ENCODE peak calls at places on chromosomes 1 and 21, in six cellular contexts. U, A, V, Y, S and Z are unnamed samples.
A peak's percentile ranks its signal among the peaks of the same experiment; 100 is the strongest.

GRCh38 chr1:117892512-117892911 is 36.9 kb downstream of the GDAP2 start:
- DNase-seq in U (no peak), A (no peak), V (no peak), Y (no peak), S (no peak), Z (no peak)

GRCh38 chr1:180286417-180286816 is 56.4 kb downstream of the LHX4 start:
- DNase-seq in U (no peak), A (no peak), V (no peak), Y (no peak), S (no peak), Z (peak; percentile 14)

GRCh38 chr21:28294046-28294445 is 698.6 kb downstream of the LTN1 start:
- DNase-seq in U (no peak), A (peak; percentile 72), V (no peak), Y (no peak), S (peak; percentile 67), Z (no peak)

GRCh38 chr1:91608876-91609275 is 108.2 kb downstream of the CDC7 start:
- DNase-seq in U (no peak), A (peak; percentile 96), V (no peak), Y (no peak), S (peak; percentile 88), Z (peak; percentile 84)

GRCh38 chr1:238606896-238607295 is 716.2 kb upstream of the ZP4 start:
- DNase-seq in U (no peak), A (peak; percentile 47), V (no peak), Y (no peak), S (peak; percentile 61), Z (no peak)

GRCh38 chr21:46168659-46169386 is 13.4 kb upstream of the FTCD start:
- DNase-seq in U (no peak), A (no peak), V (no peak), Y (no peak), S (no peak), Z (no peak)

GRCh38 chr1:216606047-216606637 is 117.1 kb downstream of the ESRRG start:
- DNase-seq in U (no peak), A (no peak), V (no peak), Y (no peak), S (no peak), Z (no peak)

GRCh38 chr1:119885903-119886783 is 10.2 kb downstream of the ADAM30 start:
- DNase-seq in U (no peak), A (peak; percentile 39), V (peak; percentile 69), Y (peak; percentile 88), S (peak; percentile 47), Z (peak; percentile 59)

GRCh38 chr1:43360616-43361015 is 1.8 kb downstream of the CDC20 start:
- DNase-seq in U (no peak), A (no peak), V (no peak), Y (no peak), S (no peak), Z (no peak)

GRCh38 chr21:17915976-17916375 is 96.8 kb upstream of the C21orf91 start:
- DNase-seq in U (no peak), A (no peak), V (no peak), Y (no peak), S (no peak), Z (no peak)

GRCh38 chr1:240169188-240169587 is 77.5 kb downstream of the FMN2 start:
- DNase-seq in U (no peak), A (peak; percentile 31), V (no peak), Y (no peak), S (no peak), Z (no peak)

GRCh38 chr1:45122724-45123123 is 83.7 kb downstream of the ZSWIM5 start:
- DNase-seq in U (peak; percentile 12), A (no peak), V (no peak), Y (no peak), S (no peak), Z (no peak)

GRCh38 chr1:58732087-58732486 is 32.2 kb upstream of the MYSM1 start:
- DNase-seq in U (no peak), A (peak; percentile 57), V (no peak), Y (no peak), S (no peak), Z (no peak)

GRCh38 chr1:115077286-115077983 is 11.9 kb downstream of the TSPAN2 start:
- DNase-seq in U (no peak), A (no peak), V (no peak), Y (no peak), S (no peak), Z (no peak)

GRCh38 chr1:227357229-227358078 is 39.2 kb upstream of the CDC42BPA start:
- DNase-seq in U (no peak), A (peak; percentile 85), V (peak; percentile 82), Y (peak; percentile 53), S (peak; percentile 91), Z (peak; percentile 78)

GRCh38 chr1:26694597-26695416 is 1.0 kb upstream of the ARID1A start:
- DNase-seq in U (peak; percentile 33), A (no peak), V (no peak), Y (no peak), S (no peak), Z (no peak)

GRCh38 chr1:84367219-84367618 is 31.1 kb upstream of the DNASE2B start:
- DNase-seq in U (no peak), A (no peak), V (no peak), Y (no peak), S (no peak), Z (no peak)

GRCh38 chr1:2499986-2500596 is 24.0 kb downstream of the PLCH2 start:
- DNase-seq in U (no peak), A (no peak), V (no peak), Y (no peak), S (no peak), Z (no peak)

GRCh38 chr1:228148971-228149340 is 774 bp upstream of the GJC2 start:
- DNase-seq in U (no peak), A (no peak), V (no peak), Y (peak; percentile 45), S (no peak), Z (no peak)

GRCh38 chr1:212153635-212154034 is 118.1 kb downstream of the DTL start:
- DNase-seq in U (no peak), A (no peak), V (no peak), Y (no peak), S (no peak), Z (no peak)

GRCh38 chr21:32741336-32741735 is 13.5 kb upstream of the SYNJ1 start:
- DNase-seq in U (no peak), A (no peak), V (no peak), Y (no peak), S (no peak), Z (peak; percentile 84)

GRCh38 chr21:31586118-31586517 is 73.4 kb upstream of the SOD1 start:
- DNase-seq in U (no peak), A (no peak), V (no peak), Y (no peak), S (no peak), Z (no peak)
- H2AFZ ChIP-seq in U (no peak overlapping the region), A (no peak overlapping the region), V (no peak overlapping the region), Y (no peak overlapping the region), S (no peak overlapping the region), Z (no peak overlapping the region)

GRCh38 chr1:3852711-3853498 is 4.1 kb downstream of the CEP104 start:
- DNase-seq in U (no peak), A (no peak), V (no peak), Y (no peak), S (no peak), Z (no peak)

GRCh38 chr1:3857791-3858129 is 484 bp downstream of the DFFB start:
- DNase-seq in U (no peak), A (no peak), V (no peak), Y (no peak), S (peak; percentile 5), Z (no peak)

GRCh38 chr1:3858231-3858981 is 1.1 kb downstream of the DFFB start:
- DNase-seq in U (no peak), A (peak; percentile 36), V (no peak), Y (peak; percentile 50), S (peak; percentile 22), Z (no peak)

GRCh38 chr1:3852091-3852490 is 4.9 kb downstream of the CEP104 start:
- DNase-seq in U (no peak), A (no peak), V (no peak), Y (no peak), S (no peak), Z (no peak)

GRCh38 chr1:3856923-3857790 is at the start of the genes CEP104 and DFFB:
- DNase-seq in U (peak; percentile 91), A (peak; percentile 67), V (peak; percentile 98), Y (peak; percentile 98), S (peak; percentile 83), Z (peak; percentile 99)
- H2BK5ac ChIP-seq in U (peak within 1 kb of the TSS; percentile 46), A (peak within 1 kb of the TSS; percentile 85), V (no peak within 1 kb of the TSS), Y (no peak within 1 kb of the TSS), S (no peak within 1 kb of the TSS), Z (no peak within 1 kb of the TSS)

GRCh38 chr1:50829010-50829958 is 130.8 kb downstream of the FAF1 start:
- DNase-seq in U (no peak), A (no peak), V (no peak), Y (no peak), S (no peak), Z (no peak)

GRCh38 chr1:50833216-50833615 is 126.9 kb downstream of the FAF1 start:
- DNase-seq in U (no peak), A (no peak), V (no peak), Y (no peak), S (no peak), Z (no peak)

GRCh38 chr1:50830621-50831020 is 129.4 kb downstream of the FAF1 start:
- DNase-seq in U (no peak), A (peak; percentile 10), V (no peak), Y (no peak), S (no peak), Z (no peak)

GRCh38 chr1:50832167-50832566 is 127.9 kb downstream of the FAF1 start:
- DNase-seq in U (no peak), A (no peak), V (no peak), Y (no peak), S (no peak), Z (no peak)

GRCh38 chr1:50831300-50832061 is 128.6 kb downstream of the FAF1 start:
- DNase-seq in U (no peak), A (no peak), V (no peak), Y (no peak), S (no peak), Z (no peak)
- H4K91ac ChIP-seq in U (no peak overlapping the region), A (no peak overlapping the region), V (no peak overlapping the region), Y (no peak overlapping the region), S (no peak overlapping the region), Z (no peak overlapping the region)

GRCh38 chr1:229507951-229508822 is at the start of gene NUP133:
- DNase-seq in U (peak; percentile 98), A (peak; percentile 98), V (peak; percentile 98), Y (peak; percentile 99), S (peak; percentile 98), Z (peak; percentile 100)

GRCh38 chr1:229506633-229507032 is 1.5 kb downstream of the NUP133 start:
- DNase-seq in U (no peak), A (no peak), V (no peak), Y (no peak), S (no peak), Z (no peak)

GRCh38 chr1:229508823-229509337 is 739 bp upstream of the NUP133 start:
- DNase-seq in U (no peak), A (no peak), V (no peak), Y (no peak), S (no peak), Z (no peak)

GRCh38 chr1:229507502-229507901 is 639 bp downstream of the NUP133 start:
- DNase-seq in U (no peak), A (no peak), V (no peak), Y (no peak), S (no peak), Z (no peak)

DNA sequence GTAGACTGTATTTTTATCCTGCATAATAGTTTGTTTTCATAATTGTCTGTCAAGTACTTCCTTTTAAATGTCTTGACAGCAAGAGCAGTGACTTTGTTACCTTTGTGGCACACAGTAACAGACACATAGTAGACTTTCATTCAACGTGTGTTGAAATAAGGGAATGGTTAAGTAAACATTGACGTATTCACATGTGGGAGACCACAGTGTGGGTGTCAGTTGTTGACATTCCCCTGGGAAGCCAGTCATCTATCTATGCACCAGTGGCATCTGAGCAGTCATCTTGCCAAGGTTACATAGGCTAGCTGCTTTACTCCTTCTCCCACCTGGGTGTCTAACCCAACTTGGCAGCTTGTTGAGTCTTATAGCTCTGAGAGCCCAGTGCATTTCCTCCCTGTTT is 1.4 kb upstream of the NUP133 start:
- DNase-seq in U (no peak), A (peak; percentile 91), V (no peak), Y (no peak), S (peak; percentile 68), Z (no peak)
- H2AFZ ChIP-seq in U (peak overlapping the region; percentile 90), A (no peak overlapping the region), V (no peak overlapping the region), Y (no peak overlapping the region), S (no peak overlapping the region), Z (no peak overlapping the region)